ENCODE peak calls at places on chromosomes 7 and 10, in nine cellular contexts. One of them, this sample, is unnamed.

GRCh38 chr10:53898532-53898931 is 902.5 kb downstream of the PCDH15 start:
- DNase-seq in iPS DF 19.7: no peak
- DNase-seq in SK-MEL-5: no peak
- DNase-seq in mammary epithelial cell: peak
- DNase-seq in substantia nigra: no peak
- DNase-seq in activated T-cell treated with anti-CD3 and anti-CD28 coated beads for 24 hours: no peak
- DNase-seq in HS-27A: no peak
- DNase-seq in GM18507: no peak
- DNase-seq in NCI-H69: peak
- DNase-seq in this sample: no peak

GRCh38 chr7:98294798-98295382 is 13.4 kb downstream of the BRI3 start:
- DNase-seq in GM18507: peak
- DNase-seq in activated T-cell treated with anti-CD3 and anti-CD28 coated beads for 24 hours: no peak
- DNase-seq in mammary epithelial cell: peak
- DNase-seq in SK-MEL-5: peak
- DNase-seq in iPS DF 19.7: peak
- DNase-seq in NCI-H69: peak
- DNase-seq in HS-27A: no peak
- DNase-seq in substantia nigra: peak
- DNase-seq in this sample: peak

GRCh38 chr10:94293344-94293743 is 69.4 kb downstream of the NOC3L start:
- DNase-seq in substantia nigra: no peak
- DNase-seq in HS-27A: no peak
- DNase-seq in mammary epithelial cell: no peak
- DNase-seq in SK-MEL-5: no peak
- DNase-seq in GM18507: no peak
- DNase-seq in NCI-H69: no peak
- DNase-seq in activated T-cell treated with anti-CD3 and anti-CD28 coated beads for 24 hours: no peak
- DNase-seq in iPS DF 19.7: no peak
- DNase-seq in this sample: no peak

GRCh38 chr7:997404-998395 is 14.7 kb downstream of the CYP2W1 start:
- DNase-seq in GM18507: no peak
- DNase-seq in substantia nigra: no peak
- DNase-seq in SK-MEL-5: no peak
- DNase-seq in mammary epithelial cell: no peak
- DNase-seq in iPS DF 19.7: no peak
- DNase-seq in NCI-H69: no peak
- DNase-seq in HS-27A: no peak
- DNase-seq in activated T-cell treated with anti-CD3 and anti-CD28 coated beads for 24 hours: no peak
- DNase-seq in this sample: no peak

GRCh38 chr7:37920619-37921339 is at the start of gene EPDR1:
- DNase-seq in NCI-H69: peak
- DNase-seq in substantia nigra: peak
- DNase-seq in HS-27A: peak
- DNase-seq in mammary epithelial cell: peak
- DNase-seq in activated T-cell treated with anti-CD3 and anti-CD28 coated beads for 24 hours: peak
- DNase-seq in iPS DF 19.7: no peak
- DNase-seq in SK-MEL-5: peak
- DNase-seq in GM18507: no peak
- DNase-seq in this sample: peak

GRCh38 chr10:120318862-120319261 is 138.2 kb upstream of the PLPP4 start:
- DNase-seq in SK-MEL-5: no peak
- DNase-seq in substantia nigra: no peak
- DNase-seq in GM18507: no peak
- DNase-seq in iPS DF 19.7: no peak
- DNase-seq in activated T-cell treated with anti-CD3 and anti-CD28 coated beads for 24 hours: no peak
- DNase-seq in NCI-H69: no peak
- DNase-seq in HS-27A: no peak
- DNase-seq in mammary epithelial cell: no peak
- DNase-seq in this sample: no peak

GRCh38 chr7:7157177-7157886 is 25.0 kb upstream of the C1GALT1 start:
- DNase-seq in GM18507: no peak
- DNase-seq in mammary epithelial cell: peak
- DNase-seq in SK-MEL-5: peak
- DNase-seq in HS-27A: peak
- DNase-seq in NCI-H69: no peak
- DNase-seq in activated T-cell treated with anti-CD3 and anti-CD28 coated beads for 24 hours: peak
- DNase-seq in substantia nigra: no peak
- DNase-seq in iPS DF 19.7: no peak
- DNase-seq in this sample: no peak

GRCh38 chr10:106768204-106768603 is 396.3 kb downstream of the SORCS1 start:
- DNase-seq in mammary epithelial cell: no peak
- DNase-seq in SK-MEL-5: no peak
- DNase-seq in NCI-H69: no peak
- DNase-seq in iPS DF 19.7: no peak
- DNase-seq in HS-27A: no peak
- DNase-seq in substantia nigra: no peak
- DNase-seq in activated T-cell treated with anti-CD3 and anti-CD28 coated beads for 24 hours: no peak
- DNase-seq in GM18507: no peak
- DNase-seq in this sample: no peak

GRCh38 chr10:10498781-10499180 is 518.9 kb upstream of the CELF2 start:
- DNase-seq in iPS DF 19.7: no peak
- DNase-seq in SK-MEL-5: no peak
- DNase-seq in HS-27A: no peak
- DNase-seq in GM18507: no peak
- DNase-seq in mammary epithelial cell: no peak
- DNase-seq in substantia nigra: no peak
- DNase-seq in activated T-cell treated with anti-CD3 and anti-CD28 coated beads for 24 hours: no peak
- DNase-seq in NCI-H69: no peak
- DNase-seq in this sample: no peak

GRCh38 chr7:127066974-127067373 is 185.8 kb downstream of the GRM8 start:
- DNase-seq in substantia nigra: no peak
- DNase-seq in mammary epithelial cell: no peak
- DNase-seq in GM18507: no peak
- DNase-seq in SK-MEL-5: peak
- DNase-seq in iPS DF 19.7: peak
- DNase-seq in NCI-H69: peak
- DNase-seq in activated T-cell treated with anti-CD3 and anti-CD28 coated beads for 24 hours: no peak
- DNase-seq in HS-27A: no peak
- DNase-seq in this sample: no peak

GRCh38 chr10:80259405-80259871 is 30.0 kb downstream of the MAT1A start:
- DNase-seq in activated T-cell treated with anti-CD3 and anti-CD28 coated beads for 24 hours: no peak
- DNase-seq in NCI-H69: no peak
- DNase-seq in GM18507: no peak
- DNase-seq in iPS DF 19.7: no peak
- DNase-seq in substantia nigra: no peak
- DNase-seq in HS-27A: no peak
- DNase-seq in mammary epithelial cell: no peak
- DNase-seq in SK-MEL-5: no peak
- DNase-seq in this sample: no peak

GRCh38 chr7:25216837-25217236 is 11.4 kb downstream of the NPVF start:
- DNase-seq in NCI-H69: peak
- DNase-seq in HS-27A: peak
- DNase-seq in substantia nigra: no peak
- DNase-seq in SK-MEL-5: peak
- DNase-seq in mammary epithelial cell: peak
- DNase-seq in activated T-cell treated with anti-CD3 and anti-CD28 coated beads for 24 hours: no peak
- DNase-seq in iPS DF 19.7: peak
- DNase-seq in GM18507: peak
- DNase-seq in this sample: peak

GRCh38 chr7:108102913-108103312 is 27.2 kb downstream of the LAMB4 start:
- DNase-seq in mammary epithelial cell: no peak
- DNase-seq in NCI-H69: no peak
- DNase-seq in GM18507: no peak
- DNase-seq in SK-MEL-5: no peak
- DNase-seq in substantia nigra: no peak
- DNase-seq in HS-27A: no peak
- DNase-seq in iPS DF 19.7: no peak
- DNase-seq in activated T-cell treated with anti-CD3 and anti-CD28 coated beads for 24 hours: no peak
- DNase-seq in this sample: no peak

GRCh38 chr10:123250640-123251039 is 96.4 kb downstream of the BUB3 start:
- DNase-seq in substantia nigra: no peak
- DNase-seq in activated T-cell treated with anti-CD3 and anti-CD28 coated beads for 24 hours: no peak
- DNase-seq in SK-MEL-5: no peak
- DNase-seq in mammary epithelial cell: no peak
- DNase-seq in GM18507: no peak
- DNase-seq in iPS DF 19.7: no peak
- DNase-seq in NCI-H69: peak
- DNase-seq in HS-27A: no peak
- DNase-seq in this sample: no peak

GRCh38 chr10:93146336-93146735 is 72.6 kb downstream of the CYP26A1 start:
- DNase-seq in HS-27A: no peak
- DNase-seq in activated T-cell treated with anti-CD3 and anti-CD28 coated beads for 24 hours: no peak
- DNase-seq in SK-MEL-5: no peak
- DNase-seq in GM18507: no peak
- DNase-seq in mammary epithelial cell: no peak
- DNase-seq in NCI-H69: peak
- DNase-seq in iPS DF 19.7: no peak
- DNase-seq in substantia nigra: no peak
- DNase-seq in this sample: no peak

GRCh38 chr7:27213150-27213903 is 13.4 kb upstream of the HOXA13 start:
- DNase-seq in HS-27A: no peak
- DNase-seq in mammary epithelial cell: no peak
- DNase-seq in substantia nigra: no peak
- DNase-seq in NCI-H69: no peak
- DNase-seq in activated T-cell treated with anti-CD3 and anti-CD28 coated beads for 24 hours: no peak
- DNase-seq in iPS DF 19.7: no peak
- DNase-seq in SK-MEL-5: no peak
- DNase-seq in GM18507: no peak
- DNase-seq in this sample: no peak

GRCh38 chr7:123865517-123866117 is 20.6 kb downstream of the HYAL4 start:
- DNase-seq in SK-MEL-5: peak
- DNase-seq in GM18507: no peak
- DNase-seq in NCI-H69: peak
- DNase-seq in substantia nigra: peak
- DNase-seq in activated T-cell treated with anti-CD3 and anti-CD28 coated beads for 24 hours: peak
- DNase-seq in mammary epithelial cell: peak
- DNase-seq in HS-27A: peak
- DNase-seq in iPS DF 19.7: peak
- DNase-seq in this sample: peak

GRCh38 chr10:102673961-102674511 is 29.8 kb downstream of the TRIM8 start:
- DNase-seq in NCI-H69: peak
- DNase-seq in GM18507: no peak
- DNase-seq in substantia nigra: peak
- DNase-seq in activated T-cell treated with anti-CD3 and anti-CD28 coated beads for 24 hours: peak
- DNase-seq in mammary epithelial cell: peak
- DNase-seq in SK-MEL-5: no peak
- DNase-seq in iPS DF 19.7: no peak
- DNase-seq in HS-27A: no peak
- DNase-seq in this sample: no peak

GRCh38 chr10:103895458-103896186 is 22.4 kb downstream of the STN1 start:
- DNase-seq in iPS DF 19.7: no peak
- DNase-seq in NCI-H69: peak
- DNase-seq in activated T-cell treated with anti-CD3 and anti-CD28 coated beads for 24 hours: no peak
- DNase-seq in mammary epithelial cell: peak
- DNase-seq in SK-MEL-5: no peak
- DNase-seq in GM18507: no peak
- DNase-seq in substantia nigra: no peak
- DNase-seq in HS-27A: no peak
- DNase-seq in this sample: no peak

GRCh38 chr7:90648107-90648506 is 52.0 kb downstream of the CDK14 start:
- DNase-seq in NCI-H69: no peak
- DNase-seq in iPS DF 19.7: no peak
- DNase-seq in substantia nigra: no peak
- DNase-seq in mammary epithelial cell: no peak
- DNase-seq in activated T-cell treated with anti-CD3 and anti-CD28 coated beads for 24 hours: no peak
- DNase-seq in SK-MEL-5: peak
- DNase-seq in GM18507: no peak
- DNase-seq in HS-27A: no peak
- DNase-seq in this sample: no peak

GRCh38 chr10:94429049-94429707 is 26.8 kb downstream of the TBC1D12 start:
- DNase-seq in activated T-cell treated with anti-CD3 and anti-CD28 coated beads for 24 hours: no peak
- DNase-seq in HS-27A: peak
- DNase-seq in GM18507: no peak
- DNase-seq in mammary epithelial cell: no peak
- DNase-seq in SK-MEL-5: no peak
- DNase-seq in iPS DF 19.7: no peak
- DNase-seq in NCI-H69: no peak
- DNase-seq in substantia nigra: no peak
- DNase-seq in this sample: no peak

GRCh38 chr7:37092548-37092947 is 356.1 kb downstream of the ELMO1 start:
- DNase-seq in NCI-H69: no peak
- DNase-seq in HS-27A: no peak
- DNase-seq in substantia nigra: no peak
- DNase-seq in GM18507: no peak
- DNase-seq in mammary epithelial cell: no peak
- DNase-seq in SK-MEL-5: no peak
- DNase-seq in activated T-cell treated with anti-CD3 and anti-CD28 coated beads for 24 hours: no peak
- DNase-seq in iPS DF 19.7: no peak
- DNase-seq in this sample: no peak

GRCh38 chr7:139776486-139777303 is 1.1 kb downstream of the HIPK2 start:
- DNase-seq in iPS DF 19.7: no peak
- DNase-seq in substantia nigra: no peak
- DNase-seq in activated T-cell treated with anti-CD3 and anti-CD28 coated beads for 24 hours: no peak
- DNase-seq in GM18507: peak
- DNase-seq in SK-MEL-5: no peak
- DNase-seq in HS-27A: no peak
- DNase-seq in NCI-H69: peak
- DNase-seq in mammary epithelial cell: no peak
- DNase-seq in this sample: peak

GRCh38 chr10:131736321-131736980 is 164.4 kb upstream of the PPP2R2D start:
- DNase-seq in activated T-cell treated with anti-CD3 and anti-CD28 coated beads for 24 hours: no peak
- DNase-seq in HS-27A: no peak
- DNase-seq in iPS DF 19.7: no peak
- DNase-seq in GM18507: no peak
- DNase-seq in SK-MEL-5: no peak
- DNase-seq in NCI-H69: no peak
- DNase-seq in substantia nigra: no peak
- DNase-seq in mammary epithelial cell: no peak
- DNase-seq in this sample: no peak

GRCh38 chr10:125083576-125083920 is 76.8 kb downstream of the CTBP2 start:
- DNase-seq in NCI-H69: no peak
- DNase-seq in mammary epithelial cell: no peak
- DNase-seq in GM18507: no peak
- DNase-seq in HS-27A: no peak
- DNase-seq in substantia nigra: no peak
- DNase-seq in SK-MEL-5: no peak
- DNase-seq in activated T-cell treated with anti-CD3 and anti-CD28 coated beads for 24 hours: no peak
- DNase-seq in iPS DF 19.7: no peak
- DNase-seq in this sample: no peak

GRCh38 chr10:62959553-62959952 is 143.4 kb upstream of the EGR2 start:
- DNase-seq in activated T-cell treated with anti-CD3 and anti-CD28 coated beads for 24 hours: no peak
- DNase-seq in NCI-H69: no peak
- DNase-seq in SK-MEL-5: no peak
- DNase-seq in HS-27A: peak
- DNase-seq in substantia nigra: no peak
- DNase-seq in iPS DF 19.7: no peak
- DNase-seq in GM18507: no peak
- DNase-seq in mammary epithelial cell: peak
- DNase-seq in this sample: no peak

GRCh38 chr7:36794689-36795088 is 70.4 kb upstream of the AOAH start:
- DNase-seq in NCI-H69: peak
- DNase-seq in substantia nigra: no peak
- DNase-seq in iPS DF 19.7: no peak
- DNase-seq in HS-27A: no peak
- DNase-seq in GM18507: no peak
- DNase-seq in activated T-cell treated with anti-CD3 and anti-CD28 coated beads for 24 hours: no peak
- DNase-seq in SK-MEL-5: peak
- DNase-seq in mammary epithelial cell: peak
- DNase-seq in this sample: no peak

GRCh38 chr10:53135213-53135896 is 362.8 kb upstream of the MBL2 start:
- DNase-seq in SK-MEL-5: no peak
- DNase-seq in NCI-H69: no peak
- DNase-seq in GM18507: no peak
- DNase-seq in mammary epithelial cell: no peak
- DNase-seq in activated T-cell treated with anti-CD3 and anti-CD28 coated beads for 24 hours: no peak
- DNase-seq in substantia nigra: no peak
- DNase-seq in HS-27A: no peak
- DNase-seq in iPS DF 19.7: no peak
- DNase-seq in this sample: no peak

GRCh38 chr10:130018253-130018652 is 54.2 kb upstream of the EBF3 start:
- DNase-seq in HS-27A: no peak
- DNase-seq in SK-MEL-5: no peak
- DNase-seq in substantia nigra: no peak
- DNase-seq in GM18507: no peak
- DNase-seq in activated T-cell treated with anti-CD3 and anti-CD28 coated beads for 24 hours: no peak
- DNase-seq in mammary epithelial cell: no peak
- DNase-seq in NCI-H69: no peak
- DNase-seq in iPS DF 19.7: no peak
- DNase-seq in this sample: peak

GRCh38 chr7:158274996-158275395 is 312.6 kb downstream of the PTPRN2 start:
- DNase-seq in mammary epithelial cell: no peak
- DNase-seq in iPS DF 19.7: no peak
- DNase-seq in SK-MEL-5: no peak
- DNase-seq in substantia nigra: no peak
- DNase-seq in activated T-cell treated with anti-CD3 and anti-CD28 coated beads for 24 hours: no peak
- DNase-seq in NCI-H69: no peak
- DNase-seq in GM18507: no peak
- DNase-seq in HS-27A: no peak
- DNase-seq in this sample: no peak